ENCODE peak calls at places on chromosomes 16 and 17, in six cellular contexts. E, A, Y, M, D and T are unnamed samples.
A peak's percentile ranks its signal among the peaks of the same experiment; 100 is the strongest.

GRCh38 chr17:64084086-64084939 is 45.6 kb downstream of the ERN1 start:
- DNase-seq in E (peak; percentile 62), A (peak; percentile 36), Y (no peak), M (no peak), D (no peak), T (no peak)

GRCh38 chr17:72399608-72400487 is 279.0 kb downstream of the SOX9 start:
- DNase-seq in E (no peak), A (no peak), Y (no peak), M (no peak), D (no peak), T (no peak)

GRCh38 chr17:83067718-83068261 is 11.6 kb upstream of the METRNL start:
- DNase-seq in E (no peak), A (no peak), Y (no peak), M (no peak), D (no peak), T (no peak)

GRCh38 chr17:43907425-43907981 is at the start of gene MPP2:
- DNase-seq in E (no peak), A (peak; percentile 55), Y (peak; percentile 72), M (peak; percentile 79), D (no peak), T (peak; percentile 44)

GRCh38 chr16:49049191-49049590 is 232.4 kb downstream of the CBLN1 start:
- DNase-seq in E (no peak), A (no peak), Y (no peak), M (no peak), D (no peak), T (no peak)

GRCh38 chr16:9154576-9155410 is 63.3 kb downstream of the HAPSTR1 start:
- DNase-seq in E (no peak), A (no peak), Y (no peak), M (no peak), D (no peak), T (no peak)

GRCh38 chr17:37710344-37710886 is 34.4 kb downstream of the HNF1B start:
- DNase-seq in E (no peak), A (peak; percentile 86), Y (no peak), M (no peak), D (no peak), T (peak; percentile 80)

GRCh38 chr16:11024333-11025053 is 80.1 kb downstream of the CLEC16A start:
- DNase-seq in E (peak; percentile 56), A (no peak), Y (no peak), M (peak; percentile 8), D (no peak), T (no peak)

GRCh38 chr16:80744856-80745255 is 59.5 kb downstream of the CDYL2 start:
- DNase-seq in E (no peak), A (no peak), Y (no peak), M (no peak), D (no peak), T (no peak)

GRCh38 chr17:72754513-72754912 is 338.0 kb downstream of the SLC39A11 start:
- DNase-seq in E (peak; percentile 9), A (no peak), Y (no peak), M (no peak), D (no peak), T (no peak)

GRCh38 chr17:78580277-78580804 is 3.1 kb upstream of the DNAH17 start:
- DNase-seq in E (no peak), A (no peak), Y (no peak), M (no peak), D (no peak), T (no peak)

GRCh38 chr17:29870836-29871430 is 59.1 kb downstream of the SSH2 start:
- DNase-seq in E (no peak), A (no peak), Y (no peak), M (no peak), D (no peak), T (no peak)

GRCh38 chr17:51121620-51122472 is 1.2 kb upstream of the SPAG9 start:
- DNase-seq in E (peak; percentile 99), A (peak; percentile 93), Y (peak; percentile 78), M (peak; percentile 79), D (peak; percentile 90), T (peak; percentile 93)

GRCh38 chr16:44655-45054 is 8.8 kb downstream of the POLR3K start:
- DNase-seq in E (no peak), A (no peak), Y (no peak), M (no peak), D (peak; percentile 10), T (no peak)

GRCh38 chr16:12137344-12138094 is 161.0 kb downstream of the SNX29 start:
- DNase-seq in E (no peak), A (no peak), Y (no peak), M (no peak), D (no peak), T (no peak)

GRCh38 chr16:50467943-50468748 is 80.0 kb upstream of the NKD1 start:
- DNase-seq in E (no peak), A (no peak), Y (no peak), M (no peak), D (no peak), T (no peak)

GRCh38 chr16:5918553-5919127 is 821.0 kb upstream of the EEF2KMT start:
- DNase-seq in E (no peak), A (no peak), Y (no peak), M (no peak), D (no peak), T (no peak)

GRCh38 chr17:62950067-62950466 is 16.0 kb upstream of the TANC2 start:
- DNase-seq in E (peak; percentile 52), A (no peak), Y (no peak), M (peak; percentile 20), D (no peak), T (peak; percentile 72)

GRCh38 chr16:31528726-31529397 is 1.2 kb downstream of the AHSP start:
- DNase-seq in E (no peak), A (no peak), Y (no peak), M (peak; percentile 35), D (no peak), T (peak; percentile 30)

GRCh38 chr16:67674851-67675578 is 8.4 kb downstream of the C16orf86 start:
- DNase-seq in E (no peak), A (no peak), Y (no peak), M (no peak), D (no peak), T (no peak)

GRCh38 chr16:67675579-67675935 is 8.9 kb downstream of the C16orf86 start:
- DNase-seq in E (no peak), A (no peak), Y (no peak), M (no peak), D (no peak), T (no peak)

GRCh38 chr16:67672306-67672705 is 5.7 kb downstream of the C16orf86 start:
- DNase-seq in E (no peak), A (no peak), Y (peak; percentile 37), M (no peak), D (no peak), T (peak; percentile 73)

GRCh38 chr16:67673712-67674580 is 7.3 kb downstream of the C16orf86 start:
- DNase-seq in E (no peak), A (peak; percentile 93), Y (peak; percentile 76), M (no peak), D (no peak), T (peak; percentile 75)

DNA sequence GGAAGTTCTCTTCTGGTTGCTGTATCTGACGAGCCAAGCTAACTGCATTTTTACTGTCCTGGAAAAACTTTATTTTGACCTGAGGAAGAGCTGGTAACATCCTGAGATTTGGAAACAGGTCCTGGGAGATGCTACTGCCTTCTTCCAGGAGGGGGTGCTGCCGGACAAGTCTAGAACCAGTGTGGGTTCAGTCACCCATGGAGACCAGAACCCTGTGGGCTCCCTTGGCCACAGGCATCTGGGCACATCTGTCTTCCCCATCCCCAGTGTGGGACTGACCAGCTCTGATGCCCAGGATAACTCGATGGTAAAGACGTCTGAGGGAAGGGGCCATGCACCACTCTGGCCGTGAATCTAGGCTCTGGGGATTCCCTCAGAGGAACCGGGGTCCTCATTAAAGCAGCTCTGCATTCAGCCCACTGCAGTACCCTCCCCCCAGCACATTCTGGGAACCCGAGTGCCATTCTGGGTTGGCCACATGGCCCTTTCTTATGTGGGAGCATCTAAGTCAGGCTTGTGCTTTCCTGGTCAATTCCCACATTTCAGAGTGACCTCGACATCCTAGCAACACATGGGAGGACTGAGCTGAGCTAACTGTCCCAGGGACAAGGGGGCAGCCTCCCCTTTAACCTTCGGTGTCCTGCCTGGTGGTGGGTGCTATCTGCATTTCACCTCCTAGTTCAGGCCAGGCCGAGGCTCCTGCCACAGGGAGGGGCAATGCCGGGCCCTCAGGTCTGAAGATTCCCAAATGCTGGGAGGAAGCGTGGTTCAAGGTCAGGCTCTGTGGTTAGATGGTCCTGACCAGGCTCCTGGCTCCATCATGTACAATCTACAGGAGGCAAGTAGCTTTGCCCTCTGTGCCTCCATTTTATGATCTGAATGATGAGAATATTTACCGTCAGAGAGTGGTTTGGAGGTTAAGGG is 6.4 kb downstream of the C16orf86 start:
- DNase-seq in E (peak; percentile 39), A (peak; percentile 79), Y (peak; percentile 66), M (no peak), D (peak; percentile 74), T (peak; percentile 70)
- TF ChIP-seq CTCF in E (peak; percentile 83), A (peak; percentile 82), Y (peak; percentile 57), M (peak; percentile 41), D (peak; percentile 75), T (peak; percentile 58)

DNA sequence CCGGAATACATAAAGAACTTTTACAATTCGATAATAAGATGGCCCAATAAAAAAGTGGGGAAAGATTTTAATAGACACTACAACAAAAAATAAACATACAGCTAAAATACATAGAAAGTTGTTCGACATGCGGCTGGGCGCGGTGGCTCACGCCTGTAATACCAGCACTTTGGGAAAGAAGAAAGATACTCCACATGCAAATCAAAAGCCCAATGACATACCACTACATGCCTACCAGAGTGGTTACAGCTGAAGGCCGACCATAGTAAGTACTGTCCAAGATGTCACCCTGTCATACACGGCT is 9.3 kb downstream of the PRCD start:
- DNase-seq in E (no peak), A (no peak), Y (no peak), M (no peak), D (no peak), T (no peak)
- H3K4me1 ChIP-seq in E (peaks cover 58% of the 10 kb centered on the region), A (peaks cover 12% of the 10 kb centered on the region), Y (peaks cover 59% of the 10 kb centered on the region), M (peaks cover 3% of the 10 kb centered on the region), D (peaks cover 6% of the 10 kb centered on the region), T (no peaks in the 10 kb centered on the region)

GRCh38 chr16:14035092-14035491 is 36.0 kb upstream of the MRTFB start:
- DNase-seq in E (no peak), A (no peak), Y (no peak), M (no peak), D (no peak), T (no peak)

GRCh38 chr16:14026572-14026971 is 44.5 kb upstream of the MRTFB start:
- DNase-seq in E (no peak), A (no peak), Y (no peak), M (no peak), D (no peak), T (no peak)

GRCh38 chr16:14028207-14028606 is 42.9 kb upstream of the MRTFB start:
- DNase-seq in E (no peak), A (no peak), Y (no peak), M (no peak), D (no peak), T (no peak)

GRCh38 chr16:14024300-14024699 is 46.8 kb upstream of the MRTFB start:
- DNase-seq in E (no peak), A (peak; percentile 31), Y (no peak), M (no peak), D (no peak), T (no peak)

DNA sequence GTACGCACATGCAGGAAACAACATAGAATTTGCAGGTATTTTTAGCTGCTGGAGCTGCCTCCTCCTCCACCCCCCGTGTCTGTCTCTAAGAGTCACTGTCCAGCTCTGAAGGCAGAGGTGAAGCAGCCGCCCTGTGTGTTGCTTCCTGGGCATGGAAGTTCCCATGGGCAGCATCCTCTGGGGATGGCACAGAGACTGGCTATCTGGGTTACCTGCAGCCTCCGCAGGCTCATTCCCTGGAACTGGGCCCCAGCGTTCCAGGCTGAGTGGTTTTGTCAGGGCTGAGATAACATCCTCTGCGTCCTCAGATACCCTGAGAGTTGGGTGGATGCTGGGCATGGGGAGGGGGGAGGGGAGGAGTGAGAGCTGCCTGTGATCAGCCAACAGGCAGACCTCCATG is 41.5 kb upstream of the MRTFB start:
- DNase-seq in E (no peak), A (no peak), Y (peak; percentile 33), M (no peak), D (no peak), T (no peak)
- TF ChIP-seq CTCF in E (no peak), A (no peak), Y (no peak), M (no peak), D (no peak), T (no peak)

GRCh38 chr17:2796164-2797140 is at the start of gene RAP1GAP2:
- DNase-seq in E (no peak), A (no peak), Y (peak; percentile 61), M (no peak), D (no peak), T (peak; percentile 75)
- H3K4me1 ChIP-seq in E (no peaks in the 10 kb centered on the region), A (no peaks in the 10 kb centered on the region), Y (peaks cover 10% of the 10 kb centered on the region), M (no peaks in the 10 kb centered on the region), D (no peaks in the 10 kb centered on the region), T (no peaks in the 10 kb centered on the region)